ENCODE peak calls at places on chromosomes 3 and 15, in seven cellular contexts. M is neural progenitor cell; Y is activated gamma-delta T cell treated with anti-CD3 and anti-CD28 coated beads, Interleukin-2, amount 50 U/mL, for 16 hours; O is CD8-positive, alpha-beta T cell; H is Caki2; A is amygdala; J is Calu3. I is an unnamed sample.

GRCh38 chr15:71804226-71804625 is 6.1 kb upstream of the NR2E3 start:
- DNase-seq in M (no peak), Y (no peak), O (no peak), H (no peak), A (no peak), J (no peak), I (no peak)

GRCh38 chr3:115359507-115359906 is 212.4 kb upstream of the ZBTB20 start:
- DNase-seq in M (no peak), Y (no peak), O (no peak), H (no peak), A (no peak), J (no peak), I (no peak)

GRCh38 chr3:86990171-86990733 is 697 bp downstream of the VGLL3 start:
- DNase-seq in M (no peak), Y (no peak), O (no peak), H (no peak), A (no peak), J (peak), I (no peak)

GRCh38 chr3:185687479-185687878 is 101.4 kb downstream of the SENP2 start:
- DNase-seq in M (no peak), Y (no peak), O (no peak), H (no peak), A (no peak), J (peak), I (no peak)

GRCh38 chr3:148680289-148680688 is 17.4 kb upstream of the AGTR1 start:
- DNase-seq in M (no peak), Y (no peak), O (no peak), H (no peak), A (no peak), J (no peak), I (no peak)

GRCh38 chr3:140152851-140153640 is 218.1 kb downstream of the CLSTN2 start:
- DNase-seq in M (no peak), Y (no peak), O (no peak), H (no peak), A (no peak), J (no peak), I (no peak)

GRCh38 chr3:62529230-62529629 is 155.9 kb upstream of the FEZF2 start:
- DNase-seq in M (peak), Y (no peak), O (no peak), H (peak), A (no peak), J (peak), I (no peak)

GRCh38 chr3:8665407-8665896 is 20.9 kb upstream of the SSUH2 start:
- DNase-seq in M (no peak), Y (no peak), O (no peak), H (no peak), A (no peak), J (no peak), I (no peak)

GRCh38 chr15:81419304-81419943 is 45.4 kb upstream of the TMC3 start:
- DNase-seq in M (peak), Y (no peak), O (no peak), H (no peak), A (no peak), J (no peak), I (no peak)

GRCh38 chr3:33875680-33876079 is 77.2 kb downstream of the PDCD6IP start:
- DNase-seq in M (no peak), Y (no peak), O (no peak), H (no peak), A (no peak), J (no peak), I (no peak)

GRCh38 chr3:184565421-184566211 is 4.0 kb downstream of the EPHB3 start:
- DNase-seq in M (peak), Y (no peak), O (no peak), H (peak), A (no peak), J (peak), I (no peak)

GRCh38 chr15:95300958-95301357 is 1029.5 kb upstream of the NR2F2 start:
- DNase-seq in M (no peak), Y (no peak), O (no peak), H (no peak), A (no peak), J (no peak), I (no peak)

GRCh38 chr15:42544858-42545629 is 3.5 kb downstream of the LRRC57 start:
- DNase-seq in M (no peak), Y (no peak), O (no peak), H (no peak), A (no peak), J (no peak), I (no peak)

GRCh38 chr15:100931143-100931890 is 12.2 kb downstream of the LRRK1 start:
- DNase-seq in M (no peak), Y (no peak), O (no peak), H (no peak), A (no peak), J (no peak), I (no peak)

GRCh38 chr3:53073553-53074365 is 27.9 kb upstream of the SFMBT1 start:
- DNase-seq in M (no peak), Y (no peak), O (no peak), H (no peak), A (no peak), J (no peak), I (no peak)

GRCh38 chr15:39125904-39126303 is 455.0 kb upstream of the THBS1 start:
- DNase-seq in M (peak), Y (peak), O (peak), H (peak), A (no peak), J (peak), I (no peak)

GRCh38 chr3:128170866-128171516 is 17.7 kb downstream of the EEFSEC start:
- DNase-seq in M (peak), Y (no peak), O (no peak), H (peak), A (peak), J (peak), I (peak)

GRCh38 chr15:75104804-75105557 is 81.6 kb downstream of the PPCDC start:
- DNase-seq in M (no peak), Y (no peak), O (peak), H (peak), A (no peak), J (peak), I (no peak)

GRCh38 chr15:63189955-63190691 is 717 bp downstream of the RAB8B start:
- DNase-seq in M (peak), Y (no peak), O (no peak), H (peak), A (no peak), J (no peak), I (no peak)

GRCh38 chr3:56796202-56796601 is 5.5 kb downstream of the ARHGEF3 start:
- DNase-seq in M (no peak), Y (no peak), O (no peak), H (no peak), A (no peak), J (no peak), I (no peak)

GRCh38 chr3:50164056-50164455 is 8.9 kb downstream of the SEMA3F start:
- DNase-seq in M (no peak), Y (no peak), O (no peak), H (peak), A (peak), J (no peak), I (peak)

GRCh38 chr3:65597952-65598413 is 440.7 kb downstream of the MAGI1 start:
- DNase-seq in M (peak), Y (no peak), O (no peak), H (no peak), A (peak), J (peak), I (no peak)

GRCh38 chr15:70251246-70251990 is 153.7 kb upstream of the TLE3 start:
- DNase-seq in M (no peak), Y (no peak), O (no peak), H (no peak), A (no peak), J (no peak), I (no peak)

GRCh38 chr15:80550219-80550909 is 144.7 kb upstream of the ABHD17C start:
- DNase-seq in M (no peak), Y (no peak), O (no peak), H (no peak), A (no peak), J (peak), I (no peak)

GRCh38 chr3:36992806-36993325 is at the start of gene EPM2AIP1:
- DNase-seq in M (peak), Y (no peak), O (no peak), H (no peak), A (no peak), J (no peak), I (no peak)

GRCh38 chr3:189233225-189233858 is 61.6 kb downstream of the TPRG1 start:
- DNase-seq in M (peak), Y (no peak), O (no peak), H (peak), A (peak), J (peak), I (peak)

GRCh38 chr15:81006124-81006523 is 5.4 kb downstream of the TLNRD1 start:
- DNase-seq in M (no peak), Y (no peak), O (no peak), H (no peak), A (no peak), J (no peak), I (no peak)

GRCh38 chr3:170614214-170614966 is 28.5 kb upstream of the SLC7A14 start:
- DNase-seq in M (no peak), Y (no peak), O (no peak), H (peak), A (no peak), J (peak), I (peak)

GRCh38 chr3:160180581-160181216 is 44.5 kb upstream of the C3orf80 start:
- DNase-seq in M (peak), Y (no peak), O (no peak), H (no peak), A (no peak), J (no peak), I (no peak)

GRCh38 chr3:113769551-113769950 is 22.7 kb downstream of the ATP6V1A start:
- DNase-seq in M (no peak), Y (no peak), O (no peak), H (no peak), A (no peak), J (no peak), I (no peak)

I was measured in nucleus accumbens.